ENCODE peak calls at places on chromosomes 12 and 14, in six cellular contexts. One of them, this sample, is unnamed.

GRCh38 chr14:93970967-93971634 is 5.3 kb downstream of the ASB2 start:
- DNase-seq in HepG2: no peak
- DNase-seq in ovary: no peak
- DNase-seq in GM12878: no peak
- DNase-seq in transverse colon: peak
- DNase-seq in A549: no peak
- DNase-seq in this sample: peak

GRCh38 chr12:25701290-25701689 is 148.2 kb upstream of the LMNTD1 start:
- DNase-seq in HepG2: no peak
- DNase-seq in ovary: no peak
- DNase-seq in GM12878: no peak
- DNase-seq in transverse colon: no peak
- DNase-seq in A549: no peak
- DNase-seq in this sample: no peak

GRCh38 chr14:72924332-72924731 is 1.9 kb upstream of the DCAF4 start:
- DNase-seq in HepG2: peak
- DNase-seq in ovary: no peak
- DNase-seq in GM12878: no peak
- DNase-seq in transverse colon: no peak
- DNase-seq in A549: no peak
- DNase-seq in this sample: peak

GRCh38 chr12:52713960-52714886 is 10.9 kb upstream of the KRT77 start:
- DNase-seq in HepG2: no peak
- DNase-seq in ovary: no peak
- DNase-seq in GM12878: no peak
- DNase-seq in transverse colon: no peak
- DNase-seq in A549: peak
- DNase-seq in this sample: no peak

GRCh38 chr12:42097971-42098370 is 46.7 kb downstream of the GXYLT1 start:
- DNase-seq in HepG2: no peak
- DNase-seq in ovary: no peak
- DNase-seq in GM12878: peak
- DNase-seq in transverse colon: no peak
- DNase-seq in A549: no peak
- DNase-seq in this sample: no peak

GRCh38 chr12:71472441-71472911 is 32.9 kb downstream of the LGR5 start:
- DNase-seq in HepG2: peak
- DNase-seq in ovary: no peak
- DNase-seq in GM12878: no peak
- DNase-seq in transverse colon: no peak
- DNase-seq in A549: no peak
- DNase-seq in this sample: no peak

GRCh38 chr12:123983822-123984485 is 10.9 kb downstream of the ZNF664 start:
- DNase-seq in HepG2: peak
- DNase-seq in ovary: peak
- DNase-seq in GM12878: no peak
- DNase-seq in transverse colon: peak
- DNase-seq in A549: peak
- DNase-seq in this sample: peak

GRCh38 chr12:51687142-51687935 is 96.3 kb downstream of the SCN8A start:
- DNase-seq in HepG2: no peak
- DNase-seq in ovary: no peak
- DNase-seq in GM12878: no peak
- DNase-seq in transverse colon: peak
- DNase-seq in A549: no peak
- DNase-seq in this sample: no peak

GRCh38 chr12:29792132-29792531 is 8.4 kb upstream of the TMTC1 start:
- DNase-seq in HepG2: no peak
- DNase-seq in ovary: no peak
- DNase-seq in GM12878: no peak
- DNase-seq in transverse colon: no peak
- DNase-seq in A549: no peak
- DNase-seq in this sample: no peak

GRCh38 chr12:92506460-92506859 is 196.3 kb upstream of the PLEKHG7 start:
- DNase-seq in HepG2: no peak
- DNase-seq in ovary: no peak
- DNase-seq in GM12878: no peak
- DNase-seq in transverse colon: no peak
- DNase-seq in A549: no peak
- DNase-seq in this sample: no peak

GRCh38 chr12:94100990-94101901 is 47.1 kb upstream of the PLXNC1 start:
- DNase-seq in HepG2: peak
- DNase-seq in ovary: peak
- DNase-seq in GM12878: no peak
- DNase-seq in transverse colon: peak
- DNase-seq in A549: peak
- DNase-seq in this sample: peak

GRCh38 chr14:91377700-91378652 is 39.6 kb downstream of the CCDC88C start:
- DNase-seq in HepG2: no peak
- DNase-seq in ovary: no peak
- DNase-seq in GM12878: no peak
- DNase-seq in transverse colon: peak
- DNase-seq in A549: no peak
- DNase-seq in this sample: no peak

GRCh38 chr14:92863281-92863680 is 59.7 kb upstream of the CHGA start:
- DNase-seq in HepG2: no peak
- DNase-seq in ovary: no peak
- DNase-seq in GM12878: no peak
- DNase-seq in transverse colon: no peak
- DNase-seq in A549: no peak
- DNase-seq in this sample: no peak

GRCh38 chr12:1103632-1104031 is 112.6 kb downstream of the ERC1 start:
- DNase-seq in HepG2: no peak
- DNase-seq in ovary: no peak
- DNase-seq in GM12878: no peak
- DNase-seq in transverse colon: no peak
- DNase-seq in A549: no peak
- DNase-seq in this sample: no peak

GRCh38 chr14:67766035-67766680 is 50.2 kb downstream of the ZFYVE26 start:
- DNase-seq in HepG2: no peak
- DNase-seq in ovary: no peak
- DNase-seq in GM12878: no peak
- DNase-seq in transverse colon: peak
- DNase-seq in A549: no peak
- DNase-seq in this sample: no peak

GRCh38 chr12:75981773-75982564 is 49.6 kb downstream of the PHLDA1 start:
- DNase-seq in HepG2: no peak
- DNase-seq in ovary: no peak
- DNase-seq in GM12878: no peak
- DNase-seq in transverse colon: no peak
- DNase-seq in A549: no peak
- DNase-seq in this sample: no peak

GRCh38 chr14:97329701-97330100 is 532.5 kb downstream of the VRK1 start:
- DNase-seq in HepG2: no peak
- DNase-seq in ovary: no peak
- DNase-seq in GM12878: no peak
- DNase-seq in transverse colon: no peak
- DNase-seq in A549: no peak
- DNase-seq in this sample: no peak

GRCh38 chr12:29962276-29963035 is 178.7 kb upstream of the TMTC1 start:
- DNase-seq in HepG2: no peak
- DNase-seq in ovary: no peak
- DNase-seq in GM12878: no peak
- DNase-seq in transverse colon: no peak
- DNase-seq in A549: no peak
- DNase-seq in this sample: no peak

GRCh38 chr12:113232787-113233585 is 11.7 kb downstream of the TPCN1 start:
- DNase-seq in HepG2: no peak
- DNase-seq in ovary: no peak
- DNase-seq in GM12878: peak
- DNase-seq in transverse colon: peak
- DNase-seq in A549: no peak
- DNase-seq in this sample: peak

GRCh38 chr12:81329088-81329487 is 251.2 kb downstream of the ACSS3 start:
- DNase-seq in HepG2: peak
- DNase-seq in ovary: no peak
- DNase-seq in GM12878: no peak
- DNase-seq in transverse colon: no peak
- DNase-seq in A549: no peak
- DNase-seq in this sample: no peak

GRCh38 chr14:105478624-105479305 is 4.1 kb downstream of the CRIP2 start:
- DNase-seq in HepG2: no peak
- DNase-seq in ovary: peak
- DNase-seq in GM12878: no peak
- DNase-seq in transverse colon: no peak
- DNase-seq in A549: no peak
- DNase-seq in this sample: no peak

GRCh38 chr12:9799961-9800360 is 27.3 kb upstream of the KLRF1 start:
- DNase-seq in HepG2: no peak
- DNase-seq in ovary: no peak
- DNase-seq in GM12878: no peak
- DNase-seq in transverse colon: no peak
- DNase-seq in A549: no peak
- DNase-seq in this sample: no peak

DNA sequence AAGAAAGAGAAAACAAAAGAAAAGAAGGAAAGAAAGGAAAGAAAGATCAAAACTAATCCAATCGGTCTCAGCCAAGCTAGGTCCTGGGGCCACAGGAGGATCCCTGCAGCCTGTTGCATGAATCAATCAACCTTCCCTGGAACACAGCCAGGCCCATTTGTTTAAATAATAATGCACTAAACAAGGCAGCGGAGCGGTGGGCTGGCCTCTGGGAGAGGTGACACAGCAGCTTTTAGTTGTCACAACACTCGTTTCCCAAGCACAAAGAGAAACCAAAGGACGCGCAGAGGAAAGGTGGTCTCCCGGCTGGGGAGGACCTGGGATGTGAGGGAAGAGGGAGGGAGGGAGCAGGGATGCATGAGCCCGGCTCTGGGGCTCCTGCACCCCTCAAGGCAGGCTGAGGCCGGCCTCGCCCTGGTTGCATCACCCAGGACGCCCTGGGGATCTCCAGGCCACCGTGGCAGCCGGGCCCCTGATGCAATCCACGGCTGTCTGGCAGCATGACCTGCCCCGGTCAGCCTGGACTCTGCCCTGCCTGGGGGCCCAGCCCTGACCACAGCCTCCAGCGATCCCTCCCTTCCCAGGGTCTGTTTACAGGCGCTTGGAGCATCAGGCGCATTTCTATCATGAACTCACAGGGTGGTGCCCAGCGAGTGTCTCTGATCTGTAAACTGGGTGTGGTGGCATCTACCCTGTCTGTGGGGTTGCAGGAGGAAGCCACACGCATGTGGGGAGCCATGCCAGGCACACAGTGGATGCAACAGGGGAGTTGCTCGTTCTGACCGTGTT is 32.5 kb downstream of the MMP17 start:
- DNase-seq in HepG2: peak
- DNase-seq in ovary: no peak
- DNase-seq in GM12878: no peak
- DNase-seq in transverse colon: peak
- DNase-seq in A549: peak
- DNase-seq in this sample: peak
- TF ChIP-seq EP300 in HepG2: peak
- TF ChIP-seq EP300 in ovary: no peak
- TF ChIP-seq EP300 in GM12878: no peak
- TF ChIP-seq EP300 in transverse colon: no peak
- TF ChIP-seq EP300 in A549: peak
- TF ChIP-seq EP300 in this sample: no peak

DNA sequence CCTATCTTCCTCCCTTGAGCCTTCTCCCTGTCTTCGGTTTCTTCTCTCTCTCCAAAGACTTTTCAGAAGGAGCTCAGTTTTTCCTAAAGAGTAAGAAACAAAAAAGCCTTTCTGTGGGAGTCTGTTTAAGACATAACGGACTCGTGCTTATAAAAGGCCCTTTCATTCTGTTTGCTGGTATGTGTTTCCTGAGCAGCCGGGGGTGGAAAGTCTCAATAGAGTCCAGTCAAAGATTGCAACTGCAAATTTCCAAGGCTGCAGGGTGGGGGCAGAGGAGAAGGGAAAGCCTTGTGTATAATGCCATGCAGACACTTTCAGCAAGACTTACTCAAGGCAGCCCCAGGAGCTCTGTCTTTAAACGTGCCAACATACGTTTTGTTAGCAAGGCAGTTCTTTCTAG is 62.2 kb downstream of the GNG2 start:
- DNase-seq in HepG2: no peak
- DNase-seq in ovary: peak
- DNase-seq in GM12878: no peak
- DNase-seq in transverse colon: no peak
- DNase-seq in A549: no peak
- DNase-seq in this sample: no peak
- TF ChIP-seq EP300 in HepG2: no peak
- TF ChIP-seq EP300 in ovary: no peak
- TF ChIP-seq EP300 in GM12878: no peak
- TF ChIP-seq EP300 in transverse colon: no peak
- TF ChIP-seq EP300 in A549: no peak
- TF ChIP-seq EP300 in this sample: no peak

DNA sequence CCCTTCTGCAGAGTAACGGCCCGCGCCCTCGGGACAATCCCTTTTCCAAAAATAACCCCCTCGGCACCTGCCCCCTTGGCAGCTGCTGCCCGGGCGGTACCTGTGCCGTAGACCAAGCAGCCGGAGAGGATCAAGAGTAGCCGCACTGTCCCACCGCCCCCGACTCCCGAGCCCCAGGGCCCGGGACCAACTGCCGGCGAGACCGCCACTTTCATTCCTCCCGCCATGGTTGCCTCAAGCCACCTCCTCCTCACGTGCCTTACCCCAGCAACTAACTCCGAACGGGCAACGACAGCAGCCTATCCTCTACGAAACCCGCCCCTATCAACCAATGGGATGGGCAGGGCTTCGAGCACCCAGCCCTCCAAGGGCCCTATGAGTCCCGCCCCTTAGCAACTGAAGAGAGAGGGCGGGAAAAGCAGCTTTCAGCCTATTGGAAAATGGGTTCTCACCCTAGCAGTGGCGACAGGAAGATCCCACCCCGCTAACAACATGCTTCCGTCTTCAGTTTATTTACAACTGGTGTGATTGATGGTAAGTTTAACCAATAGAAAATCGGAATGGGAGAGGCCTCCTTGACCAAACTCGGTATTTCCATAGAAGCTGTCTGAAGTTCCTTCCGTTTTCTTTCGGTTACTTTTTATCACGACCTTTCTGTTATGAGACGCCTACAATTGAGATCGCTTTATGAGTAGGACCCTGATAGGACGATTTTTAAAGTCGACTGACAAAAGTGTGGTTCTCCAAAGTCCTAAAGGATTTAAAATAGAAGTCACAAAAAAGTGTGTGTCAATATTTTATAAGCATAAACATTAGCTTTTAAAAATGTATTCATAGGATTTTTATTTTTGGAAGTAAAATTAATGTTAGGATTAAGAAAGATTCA is at the start of gene NEMP1:
- DNase-seq in HepG2: peak
- DNase-seq in ovary: peak
- DNase-seq in GM12878: peak
- DNase-seq in transverse colon: peak
- DNase-seq in A549: peak
- DNase-seq in this sample: peak
- TF ChIP-seq EP300 in HepG2: no peak
- TF ChIP-seq EP300 in ovary: no peak
- TF ChIP-seq EP300 in GM12878: no peak
- TF ChIP-seq EP300 in transverse colon: no peak
- TF ChIP-seq EP300 in A549: no peak
- TF ChIP-seq EP300 in this sample: no peak

DNA sequence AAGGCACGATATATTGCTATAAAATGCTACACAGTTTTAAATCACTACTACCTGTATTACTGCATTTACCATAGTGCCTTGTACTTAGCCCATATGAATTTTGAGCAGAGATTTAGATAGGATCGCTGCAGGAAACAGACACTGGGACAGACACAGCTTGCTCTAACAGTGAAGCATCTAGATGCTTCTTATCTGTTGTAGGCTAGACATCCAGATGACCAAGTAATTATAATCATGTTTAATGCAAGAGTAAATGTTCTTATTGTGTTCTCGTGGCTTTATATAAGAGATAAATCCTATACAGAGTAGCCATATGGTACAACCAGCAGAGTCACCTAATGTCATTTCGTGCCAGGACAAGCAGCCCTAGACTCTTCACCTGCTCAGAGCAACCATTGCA is 92.8 kb downstream of the ASCL1 start:
- DNase-seq in HepG2: no peak
- DNase-seq in ovary: no peak
- DNase-seq in GM12878: no peak
- DNase-seq in transverse colon: no peak
- DNase-seq in A549: no peak
- DNase-seq in this sample: no peak
- TF ChIP-seq EP300 in HepG2: no peak
- TF ChIP-seq EP300 in ovary: no peak
- TF ChIP-seq EP300 in GM12878: no peak
- TF ChIP-seq EP300 in transverse colon: no peak
- TF ChIP-seq EP300 in A549: no peak
- TF ChIP-seq EP300 in this sample: no peak